ENCODE peak calls at places on chromosomes 16 and 17, in ten cellular contexts. One of them, this sample, is unnamed.

GRCh38 chr17:13541032-13541480 is 60.7 kb downstream of the HS3ST3A1 start:
- DNase-seq in heart right ventricle: no peak
- DNase-seq in OCI-LY7: no peak
- DNase-seq in kidney: no peak
- DNase-seq in fibroblast of the aortic adventitia: peak; percentile 100
- DNase-seq in effector memory CD4-positive, alpha-beta T cell: no peak
- DNase-seq in psoas muscle: no peak
- DNase-seq in naive thymus-derived CD4-positive, alpha-beta T cell: no peak
- DNase-seq in AG04450: peak; percentile 87
- DNase-seq in tibial artery: peak; percentile 41
- DNase-seq in this sample: peak; percentile 98

GRCh38 chr17:15952048-15952532 is 7.2 kb downstream of the ADORA2B start:
- DNase-seq in fibroblast of the aortic adventitia: no peak
- DNase-seq in tibial artery: no peak
- DNase-seq in OCI-LY7: no peak
- DNase-seq in psoas muscle: no peak
- DNase-seq in kidney: no peak
- DNase-seq in AG04450: no peak
- DNase-seq in heart right ventricle: no peak
- DNase-seq in effector memory CD4-positive, alpha-beta T cell: no peak
- DNase-seq in naive thymus-derived CD4-positive, alpha-beta T cell: no peak
- DNase-seq in this sample: no peak

GRCh38 chr16:28167221-28167620 is 44.5 kb downstream of the XPO6 start:
- DNase-seq in psoas muscle: no peak
- DNase-seq in heart right ventricle: no peak
- DNase-seq in OCI-LY7: no peak
- DNase-seq in naive thymus-derived CD4-positive, alpha-beta T cell: no peak
- DNase-seq in effector memory CD4-positive, alpha-beta T cell: no peak
- DNase-seq in kidney: no peak
- DNase-seq in tibial artery: no peak
- DNase-seq in AG04450: no peak
- DNase-seq in fibroblast of the aortic adventitia: no peak
- DNase-seq in this sample: no peak

GRCh38 chr17:1705004-1705403 is 5.2 kb downstream of the TLCD2 start:
- DNase-seq in kidney: no peak
- DNase-seq in effector memory CD4-positive, alpha-beta T cell: no peak
- DNase-seq in OCI-LY7: no peak
- DNase-seq in fibroblast of the aortic adventitia: no peak
- DNase-seq in naive thymus-derived CD4-positive, alpha-beta T cell: no peak
- DNase-seq in psoas muscle: peak; percentile 20
- DNase-seq in AG04450: no peak
- DNase-seq in tibial artery: no peak
- DNase-seq in heart right ventricle: no peak
- DNase-seq in this sample: no peak

GRCh38 chr17:58996968-58997367 is 109.7 kb downstream of the TRIM37 start:
- DNase-seq in AG04450: no peak
- DNase-seq in kidney: no peak
- DNase-seq in effector memory CD4-positive, alpha-beta T cell: no peak
- DNase-seq in fibroblast of the aortic adventitia: no peak
- DNase-seq in OCI-LY7: no peak
- DNase-seq in psoas muscle: no peak
- DNase-seq in heart right ventricle: no peak
- DNase-seq in naive thymus-derived CD4-positive, alpha-beta T cell: no peak
- DNase-seq in tibial artery: no peak
- DNase-seq in this sample: no peak

GRCh38 chr17:74677558-74678466 is 34.9 kb downstream of the CD300LF start:
- DNase-seq in tibial artery: no peak
- DNase-seq in psoas muscle: peak; percentile 78
- DNase-seq in naive thymus-derived CD4-positive, alpha-beta T cell: no peak
- DNase-seq in heart right ventricle: peak; percentile 34
- DNase-seq in fibroblast of the aortic adventitia: peak; percentile 21
- DNase-seq in OCI-LY7: no peak
- DNase-seq in effector memory CD4-positive, alpha-beta T cell: no peak
- DNase-seq in kidney: no peak
- DNase-seq in AG04450: no peak
- DNase-seq in this sample: peak; percentile 27

GRCh38 chr16:3592559-3592958 is 15.4 kb upstream of the NLRC3 start:
- DNase-seq in kidney: no peak
- DNase-seq in fibroblast of the aortic adventitia: no peak
- DNase-seq in heart right ventricle: no peak
- DNase-seq in AG04450: no peak
- DNase-seq in tibial artery: no peak
- DNase-seq in naive thymus-derived CD4-positive, alpha-beta T cell: no peak
- DNase-seq in effector memory CD4-positive, alpha-beta T cell: no peak
- DNase-seq in psoas muscle: no peak
- DNase-seq in OCI-LY7: no peak
- DNase-seq in this sample: no peak

GRCh38 chr16:13902052-13902451 is 17.9 kb upstream of the ERCC4 start:
- DNase-seq in psoas muscle: no peak
- DNase-seq in effector memory CD4-positive, alpha-beta T cell: no peak
- DNase-seq in heart right ventricle: no peak
- DNase-seq in kidney: no peak
- DNase-seq in AG04450: no peak
- DNase-seq in tibial artery: no peak
- DNase-seq in fibroblast of the aortic adventitia: no peak
- DNase-seq in OCI-LY7: no peak
- DNase-seq in naive thymus-derived CD4-positive, alpha-beta T cell: no peak
- DNase-seq in this sample: no peak

GRCh38 chr17:45873728-45874127 is 20.6 kb upstream of the MAPT start:
- DNase-seq in OCI-LY7: no peak
- DNase-seq in effector memory CD4-positive, alpha-beta T cell: peak; percentile 16
- DNase-seq in AG04450: no peak
- DNase-seq in fibroblast of the aortic adventitia: no peak
- DNase-seq in tibial artery: no peak
- DNase-seq in kidney: no peak
- DNase-seq in psoas muscle: no peak
- DNase-seq in naive thymus-derived CD4-positive, alpha-beta T cell: no peak
- DNase-seq in heart right ventricle: no peak
- DNase-seq in this sample: no peak

GRCh38 chr17:50014471-50015088 is 19.6 kb upstream of the DLX3 start:
- DNase-seq in tibial artery: no peak
- DNase-seq in OCI-LY7: no peak
- DNase-seq in kidney: no peak
- DNase-seq in heart right ventricle: no peak
- DNase-seq in AG04450: no peak
- DNase-seq in psoas muscle: no peak
- DNase-seq in fibroblast of the aortic adventitia: no peak
- DNase-seq in naive thymus-derived CD4-positive, alpha-beta T cell: no peak
- DNase-seq in effector memory CD4-positive, alpha-beta T cell: no peak
- DNase-seq in this sample: no peak

GRCh38 chr16:69108069-69108904 is 2.8 kb downstream of the HAS3 start:
- DNase-seq in naive thymus-derived CD4-positive, alpha-beta T cell: no peak
- DNase-seq in heart right ventricle: no peak
- DNase-seq in psoas muscle: no peak
- DNase-seq in kidney: no peak
- DNase-seq in tibial artery: no peak
- DNase-seq in effector memory CD4-positive, alpha-beta T cell: no peak
- DNase-seq in fibroblast of the aortic adventitia: no peak
- DNase-seq in OCI-LY7: no peak
- DNase-seq in AG04450: no peak
- DNase-seq in this sample: no peak
- H3K4me3 ChIP-seq in naive thymus-derived CD4-positive, alpha-beta T cell: no peak overlapping the region
- H3K4me3 ChIP-seq in heart right ventricle: peak overlapping the region; percentile 79
- H3K4me3 ChIP-seq in psoas muscle: peak overlapping the region; percentile 76
- H3K4me3 ChIP-seq in kidney: no peak overlapping the region
- H3K4me3 ChIP-seq in tibial artery: no peak overlapping the region
- H3K4me3 ChIP-seq in effector memory CD4-positive, alpha-beta T cell: no peak overlapping the region
- H3K4me3 ChIP-seq in fibroblast of the aortic adventitia: no peak overlapping the region
- H3K4me3 ChIP-seq in OCI-LY7: no peak overlapping the region
- H3K4me3 ChIP-seq in AG04450: no peak overlapping the region
- H3K4me3 ChIP-seq in this sample: no peak overlapping the region

GRCh38 chr17:32929288-32929574 is 1.3 kb downstream of the TMEM98 start:
- DNase-seq in OCI-LY7: no peak
- DNase-seq in naive thymus-derived CD4-positive, alpha-beta T cell: no peak
- DNase-seq in tibial artery: no peak
- DNase-seq in psoas muscle: no peak
- DNase-seq in heart right ventricle: no peak
- DNase-seq in fibroblast of the aortic adventitia: no peak
- DNase-seq in effector memory CD4-positive, alpha-beta T cell: no peak
- DNase-seq in AG04450: no peak
- DNase-seq in kidney: no peak
- DNase-seq in this sample: no peak

GRCh38 chr17:32927724-32928526 is at the start of gene TMEM98:
- DNase-seq in OCI-LY7: no peak
- DNase-seq in heart right ventricle: peak; percentile 6
- DNase-seq in tibial artery: no peak
- DNase-seq in effector memory CD4-positive, alpha-beta T cell: no peak
- DNase-seq in psoas muscle: no peak
- DNase-seq in naive thymus-derived CD4-positive, alpha-beta T cell: no peak
- DNase-seq in fibroblast of the aortic adventitia: peak; percentile 12
- DNase-seq in AG04450: no peak
- DNase-seq in kidney: peak; percentile 73
- DNase-seq in this sample: no peak

GRCh38 chr17:32930512-32930911 is 2.6 kb downstream of the TMEM98 start:
- DNase-seq in tibial artery: no peak
- DNase-seq in psoas muscle: no peak
- DNase-seq in AG04450: no peak
- DNase-seq in fibroblast of the aortic adventitia: no peak
- DNase-seq in effector memory CD4-positive, alpha-beta T cell: no peak
- DNase-seq in naive thymus-derived CD4-positive, alpha-beta T cell: no peak
- DNase-seq in heart right ventricle: no peak
- DNase-seq in OCI-LY7: no peak
- DNase-seq in kidney: no peak
- DNase-seq in this sample: no peak

GRCh38 chr17:32928527-32929287 is 754 bp downstream of the TMEM98 start:
- DNase-seq in heart right ventricle: no peak
- DNase-seq in naive thymus-derived CD4-positive, alpha-beta T cell: no peak
- DNase-seq in kidney: no peak
- DNase-seq in fibroblast of the aortic adventitia: peak; percentile 37
- DNase-seq in effector memory CD4-positive, alpha-beta T cell: no peak
- DNase-seq in tibial artery: no peak
- DNase-seq in OCI-LY7: no peak
- DNase-seq in AG04450: no peak
- DNase-seq in psoas muscle: no peak
- DNase-seq in this sample: no peak

DNA sequence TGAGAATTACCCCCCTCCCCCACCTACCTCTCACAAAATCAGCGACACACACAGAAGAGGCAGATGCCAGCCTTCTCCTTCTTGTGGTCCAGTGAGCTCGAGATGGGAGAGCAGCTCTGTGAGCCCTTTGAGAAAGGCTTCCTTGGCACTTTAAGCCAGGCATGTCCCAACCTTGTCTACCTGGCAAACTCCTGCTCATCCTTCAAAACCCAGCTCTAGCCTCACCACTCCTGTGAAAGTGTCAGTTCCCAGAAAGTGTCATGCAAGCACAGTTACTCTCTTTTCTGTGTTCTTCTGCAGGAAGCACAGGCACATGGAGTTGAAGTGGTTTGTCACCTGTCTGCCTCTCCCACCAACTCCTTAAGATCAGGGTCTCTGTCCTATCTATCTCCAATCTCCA is 1.6 kb downstream of the TMEM98 start:
- DNase-seq in psoas muscle: no peak
- DNase-seq in naive thymus-derived CD4-positive, alpha-beta T cell: no peak
- DNase-seq in OCI-LY7: no peak
- DNase-seq in effector memory CD4-positive, alpha-beta T cell: no peak
- DNase-seq in tibial artery: no peak
- DNase-seq in fibroblast of the aortic adventitia: no peak
- DNase-seq in heart right ventricle: no peak
- DNase-seq in AG04450: no peak
- DNase-seq in kidney: no peak
- DNase-seq in this sample: no peak
- H3K4me3 ChIP-seq in psoas muscle: no peak overlapping the region
- H3K4me3 ChIP-seq in naive thymus-derived CD4-positive, alpha-beta T cell: no peak overlapping the region
- H3K4me3 ChIP-seq in OCI-LY7: no peak overlapping the region
- H3K4me3 ChIP-seq in effector memory CD4-positive, alpha-beta T cell: no peak overlapping the region
- H3K4me3 ChIP-seq in tibial artery: no peak overlapping the region
- H3K4me3 ChIP-seq in fibroblast of the aortic adventitia: peak overlapping the region; percentile 71
- H3K4me3 ChIP-seq in heart right ventricle: no peak overlapping the region
- H3K4me3 ChIP-seq in AG04450: peak overlapping the region; percentile 68
- H3K4me3 ChIP-seq in kidney: no peak overlapping the region
- H3K4me3 ChIP-seq in this sample: peak overlapping the region; percentile 43

GRCh38 chr16:87350031-87350430 is 32.8 kb upstream of the C16orf95 start:
- DNase-seq in effector memory CD4-positive, alpha-beta T cell: no peak
- DNase-seq in heart right ventricle: no peak
- DNase-seq in psoas muscle: no peak
- DNase-seq in tibial artery: no peak
- DNase-seq in kidney: no peak
- DNase-seq in OCI-LY7: no peak
- DNase-seq in naive thymus-derived CD4-positive, alpha-beta T cell: no peak
- DNase-seq in fibroblast of the aortic adventitia: no peak
- DNase-seq in AG04450: no peak
- DNase-seq in this sample: no peak

GRCh38 chr16:87353613-87354012 is 30.0 kb downstream of the FBXO31 start:
- DNase-seq in fibroblast of the aortic adventitia: no peak
- DNase-seq in heart right ventricle: no peak
- DNase-seq in naive thymus-derived CD4-positive, alpha-beta T cell: no peak
- DNase-seq in effector memory CD4-positive, alpha-beta T cell: no peak
- DNase-seq in OCI-LY7: no peak
- DNase-seq in tibial artery: no peak
- DNase-seq in psoas muscle: no peak
- DNase-seq in kidney: no peak
- DNase-seq in AG04450: no peak
- DNase-seq in this sample: no peak

GRCh38 chr16:87350681-87351319 is 32.8 kb downstream of the FBXO31 start:
- DNase-seq in tibial artery: no peak
- DNase-seq in naive thymus-derived CD4-positive, alpha-beta T cell: no peak
- DNase-seq in OCI-LY7: no peak
- DNase-seq in fibroblast of the aortic adventitia: peak; percentile 58
- DNase-seq in psoas muscle: peak; percentile 80
- DNase-seq in effector memory CD4-positive, alpha-beta T cell: no peak
- DNase-seq in heart right ventricle: no peak
- DNase-seq in AG04450: no peak
- DNase-seq in kidney: no peak
- DNase-seq in this sample: peak; percentile 62

GRCh38 chr16:87352818-87353217 is 30.8 kb downstream of the FBXO31 start:
- DNase-seq in tibial artery: no peak
- DNase-seq in kidney: no peak
- DNase-seq in naive thymus-derived CD4-positive, alpha-beta T cell: no peak
- DNase-seq in heart right ventricle: no peak
- DNase-seq in OCI-LY7: no peak
- DNase-seq in effector memory CD4-positive, alpha-beta T cell: no peak
- DNase-seq in psoas muscle: no peak
- DNase-seq in AG04450: no peak
- DNase-seq in fibroblast of the aortic adventitia: no peak
- DNase-seq in this sample: no peak

DNA sequence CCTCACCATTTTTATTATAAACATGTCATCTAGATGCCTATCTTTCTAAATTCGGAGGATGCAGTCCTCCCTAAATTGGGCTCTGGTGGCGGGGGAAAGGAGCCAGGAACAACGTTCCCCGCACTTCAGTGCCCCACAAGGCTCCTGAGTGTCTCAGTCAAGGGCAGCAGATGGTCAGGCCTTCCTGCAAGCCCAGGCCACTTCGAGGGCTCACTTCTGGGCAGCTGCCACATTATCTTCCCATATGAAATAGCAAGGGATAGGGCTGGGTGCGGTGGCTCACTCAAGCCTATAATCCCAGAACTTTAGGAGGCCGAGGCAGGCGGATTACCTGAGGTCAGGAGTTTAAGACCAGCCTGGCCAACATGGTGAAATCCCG is 32.3 kb downstream of the FBXO31 start:
- DNase-seq in tibial artery: no peak
- DNase-seq in heart right ventricle: no peak
- DNase-seq in kidney: no peak
- DNase-seq in AG04450: no peak
- DNase-seq in naive thymus-derived CD4-positive, alpha-beta T cell: no peak
- DNase-seq in psoas muscle: no peak
- DNase-seq in fibroblast of the aortic adventitia: peak; percentile 3
- DNase-seq in OCI-LY7: no peak
- DNase-seq in effector memory CD4-positive, alpha-beta T cell: no peak
- DNase-seq in this sample: no peak
- H3K4me3 ChIP-seq in tibial artery: no peak overlapping the region
- H3K4me3 ChIP-seq in heart right ventricle: no peak overlapping the region
- H3K4me3 ChIP-seq in kidney: no peak overlapping the region
- H3K4me3 ChIP-seq in AG04450: no peak overlapping the region
- H3K4me3 ChIP-seq in naive thymus-derived CD4-positive, alpha-beta T cell: no peak overlapping the region
- H3K4me3 ChIP-seq in psoas muscle: no peak overlapping the region
- H3K4me3 ChIP-seq in fibroblast of the aortic adventitia: no peak overlapping the region
- H3K4me3 ChIP-seq in OCI-LY7: no peak overlapping the region
- H3K4me3 ChIP-seq in effector memory CD4-positive, alpha-beta T cell: no peak overlapping the region
- H3K4me3 ChIP-seq in this sample: no peak overlapping the region

GRCh38 chr16:29896841-29897240 is 2.5 kb downstream of the SEZ6L2 start:
- DNase-seq in naive thymus-derived CD4-positive, alpha-beta T cell: no peak
- DNase-seq in AG04450: no peak
- DNase-seq in psoas muscle: peak; percentile 24
- DNase-seq in fibroblast of the aortic adventitia: no peak
- DNase-seq in effector memory CD4-positive, alpha-beta T cell: no peak
- DNase-seq in tibial artery: no peak
- DNase-seq in OCI-LY7: no peak
- DNase-seq in heart right ventricle: no peak
- DNase-seq in kidney: no peak
- DNase-seq in this sample: no peak
- H3K4me3 ChIP-seq in naive thymus-derived CD4-positive, alpha-beta T cell: no peak overlapping the region
- H3K4me3 ChIP-seq in AG04450: no peak overlapping the region
- H3K4me3 ChIP-seq in psoas muscle: no peak overlapping the region
- H3K4me3 ChIP-seq in fibroblast of the aortic adventitia: no peak overlapping the region
- H3K4me3 ChIP-seq in effector memory CD4-positive, alpha-beta T cell: no peak overlapping the region
- H3K4me3 ChIP-seq in tibial artery: no peak overlapping the region
- H3K4me3 ChIP-seq in OCI-LY7: no peak overlapping the region
- H3K4me3 ChIP-seq in heart right ventricle: no peak overlapping the region
- H3K4me3 ChIP-seq in kidney: no peak overlapping the region
- H3K4me3 ChIP-seq in this sample: no peak overlapping the region